ENCODE peak calls at places on chromosomes 3 and 15, in four cellular contexts. One of them, this sample, is unnamed.

GRCh38 chr3:62940763-62941632 is 65.8 kb upstream of the CADPS start:
- DNase-seq in adrenal gland: no peak
- DNase-seq in T1000: no peak
- DNase-seq in stimulated activated CD8-positive, alpha-beta memory T cell treated with anti-CD3 and anti-CD28 coated beads, Interleukin-15, amount 100 ng/mL, for 24 hours: no peak
- DNase-seq in this sample: no peak

GRCh38 chr3:192215-192929 is 4.2 kb upstream of the CHL1 start:
- DNase-seq in stimulated activated CD8-positive, alpha-beta memory T cell treated with anti-CD3 and anti-CD28 coated beads, Interleukin-15, amount 100 ng/mL, for 24 hours: no peak
- DNase-seq in adrenal gland: no peak
- DNase-seq in T1000: no peak
- DNase-seq in this sample: no peak

GRCh38 chr3:98655666-98656065 is 62.3 kb upstream of the CPOX start:
- DNase-seq in adrenal gland: no peak
- DNase-seq in T1000: no peak
- DNase-seq in stimulated activated CD8-positive, alpha-beta memory T cell treated with anti-CD3 and anti-CD28 coated beads, Interleukin-15, amount 100 ng/mL, for 24 hours: no peak
- DNase-seq in this sample: no peak

GRCh38 chr15:61871926-61872522 is 188.2 kb downstream of the VPS13C start:
- DNase-seq in stimulated activated CD8-positive, alpha-beta memory T cell treated with anti-CD3 and anti-CD28 coated beads, Interleukin-15, amount 100 ng/mL, for 24 hours: no peak
- DNase-seq in adrenal gland: no peak
- DNase-seq in T1000: no peak
- DNase-seq in this sample: no peak

GRCh38 chr15:33309602-33310276 is 1.0 kb upstream of the RYR3 start:
- DNase-seq in stimulated activated CD8-positive, alpha-beta memory T cell treated with anti-CD3 and anti-CD28 coated beads, Interleukin-15, amount 100 ng/mL, for 24 hours: no peak
- DNase-seq in T1000: no peak
- DNase-seq in adrenal gland: peak
- DNase-seq in this sample: no peak

GRCh38 chr3:138222316-138222715 is 35.2 kb downstream of the ARMC8 start:
- DNase-seq in T1000: no peak
- DNase-seq in adrenal gland: no peak
- DNase-seq in stimulated activated CD8-positive, alpha-beta memory T cell treated with anti-CD3 and anti-CD28 coated beads, Interleukin-15, amount 100 ng/mL, for 24 hours: no peak
- DNase-seq in this sample: no peak

GRCh38 chr3:132730891-132731580 is 8.8 kb upstream of the NPHP3 start:
- DNase-seq in adrenal gland: no peak
- DNase-seq in stimulated activated CD8-positive, alpha-beta memory T cell treated with anti-CD3 and anti-CD28 coated beads, Interleukin-15, amount 100 ng/mL, for 24 hours: no peak
- DNase-seq in T1000: peak
- DNase-seq in this sample: no peak

GRCh38 chr3:169379496-169380121 is 283.9 kb downstream of the MECOM start:
- DNase-seq in adrenal gland: no peak
- DNase-seq in T1000: no peak
- DNase-seq in stimulated activated CD8-positive, alpha-beta memory T cell treated with anti-CD3 and anti-CD28 coated beads, Interleukin-15, amount 100 ng/mL, for 24 hours: no peak
- DNase-seq in this sample: no peak

GRCh38 chr3:67484085-67484484 is 170.3 kb downstream of the SUCLG2 start:
- DNase-seq in adrenal gland: peak
- DNase-seq in T1000: no peak
- DNase-seq in stimulated activated CD8-positive, alpha-beta memory T cell treated with anti-CD3 and anti-CD28 coated beads, Interleukin-15, amount 100 ng/mL, for 24 hours: no peak
- DNase-seq in this sample: no peak

GRCh38 chr3:128266453-128266852 is 113.2 kb downstream of the EEFSEC start:
- DNase-seq in T1000: no peak
- DNase-seq in adrenal gland: no peak
- DNase-seq in stimulated activated CD8-positive, alpha-beta memory T cell treated with anti-CD3 and anti-CD28 coated beads, Interleukin-15, amount 100 ng/mL, for 24 hours: no peak
- DNase-seq in this sample: peak

GRCh38 chr15:78422571-78423340 is 15.3 kb upstream of the IREB2 start:
- DNase-seq in stimulated activated CD8-positive, alpha-beta memory T cell treated with anti-CD3 and anti-CD28 coated beads, Interleukin-15, amount 100 ng/mL, for 24 hours: peak
- DNase-seq in adrenal gland: peak
- DNase-seq in T1000: peak
- DNase-seq in this sample: peak

GRCh38 chr3:112038863-112039262 is 4.3 kb downstream of the TMPRSS7 start:
- DNase-seq in adrenal gland: no peak
- DNase-seq in stimulated activated CD8-positive, alpha-beta memory T cell treated with anti-CD3 and anti-CD28 coated beads, Interleukin-15, amount 100 ng/mL, for 24 hours: no peak
- DNase-seq in T1000: no peak
- DNase-seq in this sample: no peak

GRCh38 chr3:45092132-45093031 is 53.8 kb downstream of the CDCP1 start:
- DNase-seq in stimulated activated CD8-positive, alpha-beta memory T cell treated with anti-CD3 and anti-CD28 coated beads, Interleukin-15, amount 100 ng/mL, for 24 hours: no peak
- DNase-seq in T1000: peak
- DNase-seq in adrenal gland: no peak
- DNase-seq in this sample: no peak

GRCh38 chr3:168094877-168095610 is 680 bp downstream of the GOLIM4 start:
- DNase-seq in T1000: peak
- DNase-seq in stimulated activated CD8-positive, alpha-beta memory T cell treated with anti-CD3 and anti-CD28 coated beads, Interleukin-15, amount 100 ng/mL, for 24 hours: peak
- DNase-seq in adrenal gland: peak
- DNase-seq in this sample: peak

GRCh38 chr3:132284756-132285619 is 32.2 kb upstream of the ACP3 start:
- DNase-seq in T1000: no peak
- DNase-seq in stimulated activated CD8-positive, alpha-beta memory T cell treated with anti-CD3 and anti-CD28 coated beads, Interleukin-15, amount 100 ng/mL, for 24 hours: no peak
- DNase-seq in adrenal gland: no peak
- DNase-seq in this sample: no peak

This sample was measured in left cardiac atrium.